ENCODE peak calls at places on chromosome 5, in six cellular contexts. T is GM23338, A is Caco-2, R is stomach, N is BJ, Q is WERI-Rb-1. D is an unnamed sample.

GRCh38 chr5:41747291-41747690 is 122.9 kb downstream of the OXCT1 start:
- DNase-seq in T (no peak), A (no peak), R (no peak), N (no peak), Q (no peak), D (no peak)

GRCh38 chr5:176541338-176542134 is 4.3 kb upstream of the RNF44 start:
- DNase-seq in T (peak), A (peak), R (peak), N (no peak), Q (peak), D (no peak)

GRCh38 chr5:181205402-181205734 is 372 bp upstream of the TRIM7 start:
- DNase-seq in T (no peak), A (no peak), R (no peak), N (no peak), Q (no peak), D (no peak)

GRCh38 chr5:118253401-118254061 is 734.8 kb downstream of the DTWD2 start:
- DNase-seq in T (no peak), A (no peak), R (no peak), N (no peak), Q (no peak), D (no peak)

GRCh38 chr5:62289813-62290212 is 16.2 kb upstream of the KIF2A start:
- DNase-seq in T (no peak), A (no peak), R (no peak), N (no peak), Q (no peak), D (no peak)

GRCh38 chr5:83472508-83473343 is 1.2 kb downstream of the VCAN start:
- DNase-seq in T (peak), A (peak), R (no peak), N (no peak), Q (peak), D (no peak)

GRCh38 chr5:123929055-123929474 is 417.1 kb downstream of the CSNK1G3 start:
- DNase-seq in T (no peak), A (no peak), R (no peak), N (no peak), Q (no peak), D (no peak)

GRCh38 chr5:156800982-156801381 is 49.1 kb upstream of the PPP1R2B start:
- DNase-seq in T (peak), A (no peak), R (no peak), N (no peak), Q (peak), D (no peak)

GRCh38 chr5:81268797-81269196 is 32.6 kb upstream of the ZCCHC9 start:
- DNase-seq in T (no peak), A (no peak), R (no peak), N (peak), Q (no peak), D (peak)

GRCh38 chr5:33205070-33205469 is 235.7 kb upstream of the TARS1 start:
- DNase-seq in T (no peak), A (no peak), R (no peak), N (no peak), Q (no peak), D (no peak)

GRCh38 chr5:102760815-102761214 is 5.7 kb downstream of the PAM start:
- DNase-seq in T (no peak), A (no peak), R (no peak), N (no peak), Q (no peak), D (peak)

GRCh38 chr5:147234098-147234824 is 565 bp upstream of the STK32A start:
- DNase-seq in T (peak), A (no peak), R (no peak), N (no peak), Q (peak), D (no peak)

GRCh38 chr5:61768692-61769281 is 436.7 kb downstream of the ZSWIM6 start:
- DNase-seq in T (peak), A (peak), R (peak), N (no peak), Q (peak), D (no peak)

GRCh38 chr5:157989296-157989695 is 130.4 kb upstream of the CLINT1 start:
- DNase-seq in T (no peak), A (no peak), R (no peak), N (no peak), Q (no peak), D (no peak)

GRCh38 chr5:165393839-165394238 is 1888.4 kb downstream of the MAT2B start:
- DNase-seq in T (no peak), A (no peak), R (no peak), N (no peak), Q (no peak), D (no peak)

GRCh38 chr5:150350524-150351344 is 6.8 kb upstream of the TCOF1 start:
- DNase-seq in T (peak), A (peak), R (peak), N (peak), Q (peak), D (peak)

GRCh38 chr5:36878421-36879088 is 2.0 kb downstream of the NIPBL start:
- DNase-seq in T (peak), A (no peak), R (no peak), N (no peak), Q (peak), D (no peak)

GRCh38 chr5:149924481-149924880 is 20.1 kb downstream of the PDE6A start:
- DNase-seq in T (no peak), A (no peak), R (no peak), N (no peak), Q (no peak), D (peak)

GRCh38 chr5:67350600-67351315 is 154.2 kb upstream of the CD180 start:
- DNase-seq in T (no peak), A (no peak), R (no peak), N (no peak), Q (no peak), D (no peak)

DNA sequence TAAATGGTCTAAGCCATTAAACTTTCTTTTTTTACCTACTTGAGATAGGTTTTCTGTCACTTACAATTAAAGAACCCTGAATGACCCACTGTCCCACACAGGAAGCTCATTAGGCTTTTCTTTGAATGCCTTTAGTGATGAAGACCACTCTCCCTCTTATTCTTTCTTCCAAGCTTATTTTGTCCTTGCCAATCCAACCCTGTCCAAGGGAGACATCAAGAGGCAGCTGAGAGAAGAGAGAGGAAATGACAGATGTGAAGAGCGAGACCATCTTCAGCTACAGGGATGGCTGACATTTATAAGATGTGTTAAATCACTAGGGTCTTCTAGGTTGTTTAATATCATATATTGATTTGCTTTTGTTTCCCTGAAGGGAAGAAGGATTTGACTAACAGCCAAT is 133.5 kb downstream of the FAM114A2 start:
- DNase-seq in T (no peak), A (no peak), R (no peak), N (no peak), Q (no peak), D (no peak)
- H3K4me3 ChIP-seq in T (no peak), A (no peak), R (no peak), N (no peak), Q (no peak), D (no peak)

DNA sequence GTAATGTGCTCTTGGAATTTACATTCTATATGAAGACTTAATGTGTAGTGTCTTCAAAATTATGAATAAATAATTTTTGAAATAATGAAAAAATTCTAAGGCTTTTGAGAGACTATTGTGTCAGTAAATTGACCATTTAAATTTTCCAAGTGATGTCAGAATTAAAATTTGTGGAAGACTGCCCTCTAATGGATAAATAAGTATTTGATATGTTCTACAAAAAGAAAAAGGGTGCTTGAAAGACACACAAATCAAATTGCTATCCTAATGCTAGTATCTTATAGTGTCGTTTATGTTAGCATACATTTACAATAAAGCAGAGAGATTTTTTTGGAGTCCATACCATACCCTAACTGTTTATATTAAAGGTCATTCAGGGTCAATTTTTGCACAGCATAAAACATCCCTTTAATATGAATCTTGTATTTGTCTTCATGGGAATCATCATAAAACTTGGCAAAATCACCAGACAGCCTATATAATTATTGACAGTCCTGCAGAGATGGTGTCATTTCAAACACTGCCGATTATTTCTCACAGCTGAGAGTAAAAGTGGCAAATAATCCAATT is 120.8 kb upstream of the SLC27A6 start:
- DNase-seq in T (peak), A (no peak), R (no peak), N (no peak), Q (no peak), D (no peak)
- TF ChIP-seq CTCF in T (no peak), A (peak), R (peak), N (peak), Q (no peak), D (no peak)

GRCh38 chr5:42819745-42820144 is 8.1 kb upstream of the SELENOP start:
- DNase-seq in T (no peak), A (no peak), R (no peak), N (no peak), Q (no peak), D (no peak)

GRCh38 chr5:42824347-42824976 is 12.8 kb upstream of the SELENOP start:
- DNase-seq in T (no peak), A (no peak), R (no peak), N (no peak), Q (no peak), D (no peak)

GRCh38 chr5:42826757-42827156 is 15.1 kb upstream of the SELENOP start:
- DNase-seq in T (no peak), A (no peak), R (no peak), N (no peak), Q (no peak), D (no peak)

GRCh38 chr5:42825422-42826148 is 13.9 kb upstream of the SELENOP start:
- DNase-seq in T (no peak), A (no peak), R (no peak), N (no peak), Q (no peak), D (no peak)

GRCh38 chr5:42822558-42822957 is 10.9 kb upstream of the SELENOP start:
- DNase-seq in T (no peak), A (no peak), R (no peak), N (no peak), Q (no peak), D (no peak)
- H3K4me3 ChIP-seq in T (no peak), A (no peak), R (no peak), N (no peak), Q (no peak), D (no peak)

GRCh38 chr5:1637639-1638481 is 114.1 kb upstream of the LPCAT1 start:
- DNase-seq in T (no peak), A (no peak), R (no peak), N (no peak), Q (no peak), D (no peak)
- TF ChIP-seq CTCF in T (no peak), A (no peak), R (no peak), N (no peak), Q (no peak), D (no peak)

GRCh38 chr5:136030252-136030651 is 1.5 kb downstream of the TGFBI start:
- DNase-seq in T (no peak), A (no peak), R (no peak), N (no peak), Q (no peak), D (no peak)
- H3K4me3 ChIP-seq in T (no peak), A (no peak), R (no peak), N (peak), Q (no peak), D (peak)

D was measured in HFF-Myc.